ENCODE peak calls at places on chromosomes 7 and 10, in eight cellular contexts. V is body of pancreas; D is left ventricle myocardium inferior; Y is right lobe of liver; G is CD8-positive, alpha-beta T cell; B is uterus; J is adrenal gland; W is lower lobe of right lung. H is an unnamed sample. For H3K36me3, the result is how much of the 10 kb centered on the place peaks cover.

GRCh38 chr10:104262055-104262454 is 6.9 kb upstream of the GSTO2 start:
- DNase-seq in V (no peak), D (no peak), Y (no peak), G (no peak), B (no peak), J (no peak), W (no peak), H (no peak)

GRCh38 chr7:100642534-100642907 is 1.2 kb upstream of the TFR2 start:
- DNase-seq in V (no peak), D (no peak), Y (peak), G (no peak), B (no peak), J (no peak), W (no peak), H (no peak)

GRCh38 chr10:93917064-93917391 is 23.2 kb downstream of the SLC35G1 start:
- DNase-seq in V (no peak), D (no peak), Y (peak), G (no peak), B (no peak), J (no peak), W (no peak), H (no peak)

GRCh38 chr7:157431951-157432540 is 95.2 kb downstream of the DNAJB6 start:
- DNase-seq in V (no peak), D (no peak), Y (no peak), G (no peak), B (no peak), J (no peak), W (peak), H (peak)

GRCh38 chr7:5636446-5636835 is 145.0 kb downstream of the RNF216 start:
- DNase-seq in V (no peak), D (no peak), Y (no peak), G (no peak), B (no peak), J (no peak), W (no peak), H (no peak)

GRCh38 chr7:137020351-137020750 is 151.9 kb downstream of the CHRM2 start:
- DNase-seq in V (no peak), D (no peak), Y (no peak), G (no peak), B (no peak), J (no peak), W (no peak), H (no peak)

GRCh38 chr10:49313501-49314070 is 14.6 kb downstream of the C10orf71 start:
- DNase-seq in V (no peak), D (no peak), Y (no peak), G (no peak), B (no peak), J (no peak), W (no peak), H (no peak)

GRCh38 chr7:108010377-108010776 is 7.4 kb upstream of the LAMB1 start:
- DNase-seq in V (no peak), D (no peak), Y (no peak), G (no peak), B (no peak), J (no peak), W (no peak), H (no peak)

GRCh38 chr7:668139-668871 is 58.2 kb upstream of the DNAAF5 start:
- DNase-seq in V (peak), D (no peak), Y (no peak), G (no peak), B (peak), J (no peak), W (no peak), H (no peak)

GRCh38 chr7:152931583-152931982 is 172.0 kb downstream of the ACTR3B start:
- DNase-seq in V (no peak), D (no peak), Y (no peak), G (no peak), B (no peak), J (no peak), W (no peak), H (no peak)

GRCh38 chr10:94500063-94500462 is 45.5 kb upstream of the HELLS start:
- DNase-seq in V (no peak), D (no peak), Y (no peak), G (no peak), B (no peak), J (no peak), W (no peak), H (no peak)

GRCh38 chr10:11153766-11154165 is 136.1 kb downstream of the CELF2 start:
- DNase-seq in V (no peak), D (no peak), Y (no peak), G (no peak), B (no peak), J (no peak), W (no peak), H (no peak)

GRCh38 chr7:43906327-43907010 is at the start of gene URGCP:
- DNase-seq in V (peak), D (peak), Y (peak), G (peak), B (peak), J (peak), W (peak), H (peak)

DNA sequence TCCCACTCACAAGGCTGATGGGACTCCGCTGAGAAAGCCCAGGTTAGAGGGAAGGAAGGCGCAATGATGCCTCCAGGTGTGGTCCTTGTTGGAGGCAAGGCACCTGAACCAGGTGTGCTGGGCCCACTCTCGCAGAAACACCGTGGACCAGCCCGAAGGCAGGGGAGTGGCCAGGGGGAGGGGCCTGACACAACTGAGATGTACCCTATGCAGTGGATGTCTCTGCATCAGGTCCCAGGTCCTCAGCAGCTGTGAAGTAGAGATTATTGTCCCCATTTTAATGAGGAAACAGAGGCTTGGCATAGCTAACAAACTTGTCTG is 32.0 kb downstream of the GBX1 start:
- DNase-seq in V (no peak), D (peak), Y (no peak), G (peak), B (peak), J (no peak), W (no peak), H (no peak)
- H3K36me3 ChIP-seq in V (under half), D (half or more), Y (under half), G (under half), B (under half), J (under half), W (half or more), H (half or more)

DNA sequence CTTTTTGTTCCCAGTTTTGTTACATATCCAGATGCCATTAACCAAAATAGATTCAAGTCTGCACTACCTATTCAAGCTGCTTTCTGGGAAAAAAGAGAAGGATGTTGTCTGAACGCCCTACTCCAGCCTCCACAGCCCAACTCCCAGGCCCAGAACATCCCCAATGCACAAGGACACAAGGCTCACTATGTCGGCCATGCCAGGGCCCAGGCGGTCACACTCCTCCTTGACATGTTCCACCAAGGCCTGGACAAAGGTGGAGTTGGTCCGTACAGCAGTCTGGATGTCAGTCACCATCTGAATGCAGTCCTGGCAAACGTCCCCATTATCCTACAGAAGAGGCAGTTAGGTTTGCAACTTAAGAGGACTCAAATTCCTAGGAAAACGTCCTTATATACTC is 23.2 kb downstream of the PSAP start:
- DNase-seq in V (no peak), D (no peak), Y (no peak), G (no peak), B (no peak), J (no peak), W (no peak), H (no peak)
- H3K36me3 ChIP-seq in V (half or more), D (half or more), Y (under half), G (half or more), B (under half), J (half or more), W (half or more), H (half or more)

DNA sequence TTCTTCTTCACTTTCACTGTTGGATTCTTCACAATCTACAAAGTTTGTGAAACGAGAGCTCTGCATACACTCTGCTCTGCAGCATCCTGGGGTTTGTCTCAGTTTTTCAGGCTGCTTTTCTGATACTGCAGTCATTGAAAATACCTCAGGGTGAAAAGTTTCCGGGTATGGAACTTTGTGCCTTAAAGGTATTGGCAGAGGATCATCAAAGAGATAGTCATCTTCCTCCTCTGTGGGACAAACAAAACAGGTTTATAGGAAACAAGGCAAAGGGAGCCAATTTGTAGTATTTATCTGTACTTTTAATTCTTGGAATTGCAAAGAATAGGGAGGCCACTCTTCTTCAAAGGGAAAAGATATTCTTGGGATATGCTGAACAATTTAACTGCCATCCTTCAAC is 30.4 kb downstream of the SUV39H2 start:
- DNase-seq in V (no peak), D (no peak), Y (no peak), G (no peak), B (no peak), J (no peak), W (no peak), H (no peak)
- H3K36me3 ChIP-seq in V (under half), D (half or more), Y (under half), G (under half), B (under half), J (under half), W (half or more), H (under half)

GRCh38 chr10:73862011-73862410 is 12.3 kb downstream of the CAMK2G start:
- DNase-seq in V (no peak), D (no peak), Y (no peak), G (no peak), B (no peak), J (no peak), W (no peak), H (no peak)
- H3K36me3 ChIP-seq in V (under half), D (under half), Y (under half), G (under half), B (under half), J (under half), W (under half), H (under half)